ENCODE peak calls at places on chromosomes 6 and 20, in five cellular contexts. E is tibial artery, A is NCI-H2171 treated with DMSO at 0.1 percent for 48 hours, N is amygdala, B is ACHN. U is an unnamed sample.

GRCh38 chr20:35120012-35120701 is 27.0 kb downstream of the EDEM2 start:
- DNase-seq in E (peak), A (no peak), N (no peak), B (no peak), U (no peak)

GRCh38 chr6:111601875-111602274 is 3.8 kb downstream of the TRAF3IP2 start:
- DNase-seq in E (peak), A (no peak), N (peak), B (no peak), U (no peak)

GRCh38 chr6:6007311-6008113 is 787 bp upstream of the NRN1 start:
- DNase-seq in E (peak), A (peak), N (no peak), B (no peak), U (no peak)

GRCh38 chr6:125807293-125807692 is 16.5 kb downstream of the NCOA7 start:
- DNase-seq in E (no peak), A (no peak), N (no peak), B (no peak), U (no peak)

GRCh38 chr6:34358389-34358906 is 34.0 kb downstream of the NUDT3 start:
- DNase-seq in E (no peak), A (peak), N (no peak), B (no peak), U (no peak)

GRCh38 chr6:142233945-142234682 is 67.7 kb upstream of the ADGRG6 start:
- DNase-seq in E (no peak), A (no peak), N (no peak), B (no peak), U (no peak)

GRCh38 chr6:39251406-39251805 is 22.1 kb upstream of the KCNK5 start:
- DNase-seq in E (no peak), A (peak), N (no peak), B (no peak), U (no peak)

GRCh38 chr20:23005761-23006160 is 29.4 kb upstream of the SSTR4 start:
- DNase-seq in E (no peak), A (no peak), N (no peak), B (no peak), U (no peak)

GRCh38 chr6:162580619-162581018 is 146.9 kb downstream of the PRKN start:
- DNase-seq in E (no peak), A (no peak), N (no peak), B (no peak), U (no peak)

GRCh38 chr20:45924391-45925261 is 9.9 kb upstream of the PCIF1 start:
- DNase-seq in E (no peak), A (peak), N (no peak), B (no peak), U (no peak)

GRCh38 chr6:137638926-137639706 is 144.9 kb upstream of the OLIG3 start:
- DNase-seq in E (no peak), A (no peak), N (no peak), B (no peak), U (no peak)

GRCh38 chr6:147048930-147049329 is 155.3 kb upstream of the STXBP5 start:
- DNase-seq in E (no peak), A (no peak), N (no peak), B (no peak), U (no peak)

GRCh38 chr6:41664271-41664670 is 26.0 kb downstream of the MDFI start:
- DNase-seq in E (no peak), A (no peak), N (no peak), B (no peak), U (no peak)

GRCh38 chr20:44479643-44480042 is 4.0 kb downstream of the TTPAL start:
- DNase-seq in E (no peak), A (no peak), N (no peak), B (no peak), U (no peak)

GRCh38 chr20:49542514-49542991 is 25.4 kb downstream of the PTGIS start:
- DNase-seq in E (no peak), A (peak), N (no peak), B (no peak), U (no peak)